ENCODE peak calls at places on chromosomes 3 and 15, in ten cellular contexts. J is right atrium auricular region; V is body of pancreas; N is heart right ventricle; L is brain microvascular endothelial cell; S is CD4-positive, CD25-positive, alpha-beta regulatory T cell; R is HCT116; D is psoas muscle; F is fibroblast of lung; K is tibial nerve. T is an unnamed sample.

GRCh38 chr3:129663045-129663446 is 56.6 kb upstream of the PLXND1 start:
- DNase-seq in J (no peak), D (no peak), K (no peak), V (no peak), L (no peak), F (no peak), S (no peak), N (no peak), R (peak; percentile 93), T (no peak)

GRCh38 chr15:92655178-92655995 is at the start of gene FAM174B:
- DNase-seq in F (peak; percentile 20), R (no peak), D (peak; percentile 71), J (no peak), N (peak; percentile 57), L (no peak), V (peak; percentile 67), S (peak; percentile 66), K (no peak), T (peak; percentile 73)

GRCh38 chr3:119220198-119220597 is 20.5 kb downstream of the B4GALT4 start:
- DNase-seq in V (no peak), R (no peak), N (no peak), L (no peak), K (no peak), D (no peak), F (no peak), S (no peak), J (no peak), T (no peak)

GRCh38 chr3:171974986-171975837 is 64.2 kb upstream of the FNDC3B start:
- DNase-seq in J (no peak), S (no peak), D (no peak), L (peak; percentile 65), R (no peak), N (no peak), K (no peak), F (peak; percentile 66), V (no peak), T (no peak)

GRCh38 chr15:76431936-76432335 is 95.4 kb downstream of the ISL2 start:
- DNase-seq in D (no peak), K (no peak), S (no peak), R (no peak), V (no peak), J (no peak), F (no peak), N (no peak), L (peak; percentile 25), T (no peak)

GRCh38 chr15:69665641-69666091 is 213.0 kb downstream of the RPLP1 start:
- DNase-seq in S (no peak), F (no peak), K (no peak), L (no peak), J (no peak), V (no peak), R (no peak), D (no peak), N (no peak), T (no peak)

GRCh38 chr3:10855871-10856662 is 40.0 kb downstream of the SLC6A11 start:
- DNase-seq in S (no peak), V (no peak), R (peak; percentile 12), K (no peak), F (no peak), L (no peak), N (no peak), J (no peak), D (no peak), T (no peak)

GRCh38 chr15:35657679-35658201 is 111.8 kb upstream of the DPH6 start:
- DNase-seq in F (peak; percentile 61), D (no peak), V (no peak), L (peak; percentile 39), S (no peak), R (no peak), J (no peak), K (no peak), N (no peak), T (no peak)

GRCh38 chr3:184240384-184241140 is 8.2 kb downstream of the ALG3 start:
- DNase-seq in S (no peak), J (no peak), L (no peak), V (no peak), R (no peak), F (peak; percentile 35), N (no peak), D (no peak), K (no peak), T (peak; percentile 43)

GRCh38 chr3:126463521-126463920 is 12.2 kb downstream of the ZXDC start:
- DNase-seq in J (no peak), D (no peak), V (peak; percentile 67), R (no peak), S (no peak), K (no peak), N (no peak), F (no peak), L (no peak), T (no peak)

GRCh38 chr3:69879051-69879450 is 120.5 kb upstream of the SAMMSON start:
- DNase-seq in F (no peak), J (no peak), D (no peak), S (no peak), V (no peak), R (no peak), L (no peak), N (peak; percentile 8), K (no peak), T (no peak)

DNA sequence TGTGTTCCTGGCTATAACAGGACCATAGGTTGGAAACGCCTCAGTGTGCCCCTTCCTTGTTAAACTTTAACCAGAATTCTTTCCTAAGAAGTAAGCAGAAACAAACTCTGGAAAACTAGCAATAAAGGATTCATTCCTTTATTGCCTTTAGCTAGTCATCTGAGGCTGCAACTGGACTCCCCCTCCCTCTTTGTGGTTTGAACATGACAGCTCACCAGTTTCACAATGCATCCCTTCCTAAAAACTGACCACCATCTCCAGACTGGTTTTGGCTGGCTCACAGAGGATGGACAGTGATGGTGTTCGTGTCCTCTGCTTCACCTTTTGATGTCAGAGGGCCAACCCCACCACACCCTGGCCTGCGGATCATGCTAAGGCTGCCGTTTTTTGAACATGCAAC is 27.9 kb upstream of the TGFBR2 start:
- DNase-seq in D (peak; percentile 59), V (no peak), R (no peak), F (peak; percentile 95), J (peak; percentile 69), S (no peak), K (peak; percentile 51), L (peak; percentile 92), N (no peak), T (peak; percentile 49)
- H3K27ac ChIP-seq in D (no peak overlapping the region), V (no peak overlapping the region), R (no peak overlapping the region), F (peak overlapping the region; percentile 22), J (no peak overlapping the region), S (no peak overlapping the region), K (no peak overlapping the region), L (peak overlapping the region; percentile 65), N (no peak overlapping the region), T (no peak overlapping the region)

DNA sequence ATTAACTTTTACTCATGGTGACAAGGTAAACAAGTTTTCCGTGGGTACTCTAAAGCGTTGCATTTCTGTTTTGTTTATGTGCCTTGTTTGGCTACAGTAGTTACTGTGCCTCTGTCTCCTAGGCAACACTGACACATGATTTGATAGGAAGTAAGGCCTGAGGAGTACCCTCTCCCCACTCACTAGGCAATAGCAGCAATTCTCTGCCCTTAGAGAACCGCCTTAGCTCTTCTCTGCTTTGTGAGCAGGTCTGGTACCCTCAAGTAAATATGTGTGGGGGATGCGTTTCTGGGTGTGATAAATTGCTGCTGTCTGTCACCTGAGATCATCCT is at the start of gene IL5RA:
- DNase-seq in J (no peak), V (no peak), N (no peak), K (no peak), L (no peak), S (no peak), R (no peak), D (no peak), F (peak; percentile 15), T (no peak)
- H3K27ac ChIP-seq in J (peak within 1 kb of the TSS; percentile 32), V (no peak within 1 kb of the TSS), N (no peak within 1 kb of the TSS), K (no peak within 1 kb of the TSS), L (no peak within 1 kb of the TSS), S (no peak within 1 kb of the TSS), R (no peak within 1 kb of the TSS), D (no peak within 1 kb of the TSS), F (no peak within 1 kb of the TSS), T (peak within 1 kb of the TSS; percentile 37)

GRCh38 chr15:89127054-89127702 is 38.9 kb downstream of the ABHD2 start:
- DNase-seq in D (peak; percentile 82), J (no peak), S (peak; percentile 32), L (no peak), R (no peak), K (no peak), V (peak; percentile 24), F (no peak), N (no peak), T (no peak)

GRCh38 chr15:89129816-89130134 is 41.5 kb downstream of the ABHD2 start:
- DNase-seq in F (no peak), L (no peak), V (no peak), R (no peak), J (no peak), K (no peak), N (no peak), D (no peak), S (no peak), T (no peak)

GRCh38 chr15:89129123-89129815 is 41.0 kb downstream of the ABHD2 start:
- DNase-seq in N (peak; percentile 39), J (no peak), D (peak; percentile 71), V (peak; percentile 63), K (no peak), S (peak; percentile 64), F (peak; percentile 48), L (no peak), R (no peak), T (peak; percentile 65)

GRCh38 chr15:89130194-89130593 is 41.9 kb downstream of the ABHD2 start:
- DNase-seq in V (no peak), D (no peak), S (no peak), K (no peak), L (no peak), R (no peak), F (no peak), N (no peak), J (no peak), T (no peak)

DNA sequence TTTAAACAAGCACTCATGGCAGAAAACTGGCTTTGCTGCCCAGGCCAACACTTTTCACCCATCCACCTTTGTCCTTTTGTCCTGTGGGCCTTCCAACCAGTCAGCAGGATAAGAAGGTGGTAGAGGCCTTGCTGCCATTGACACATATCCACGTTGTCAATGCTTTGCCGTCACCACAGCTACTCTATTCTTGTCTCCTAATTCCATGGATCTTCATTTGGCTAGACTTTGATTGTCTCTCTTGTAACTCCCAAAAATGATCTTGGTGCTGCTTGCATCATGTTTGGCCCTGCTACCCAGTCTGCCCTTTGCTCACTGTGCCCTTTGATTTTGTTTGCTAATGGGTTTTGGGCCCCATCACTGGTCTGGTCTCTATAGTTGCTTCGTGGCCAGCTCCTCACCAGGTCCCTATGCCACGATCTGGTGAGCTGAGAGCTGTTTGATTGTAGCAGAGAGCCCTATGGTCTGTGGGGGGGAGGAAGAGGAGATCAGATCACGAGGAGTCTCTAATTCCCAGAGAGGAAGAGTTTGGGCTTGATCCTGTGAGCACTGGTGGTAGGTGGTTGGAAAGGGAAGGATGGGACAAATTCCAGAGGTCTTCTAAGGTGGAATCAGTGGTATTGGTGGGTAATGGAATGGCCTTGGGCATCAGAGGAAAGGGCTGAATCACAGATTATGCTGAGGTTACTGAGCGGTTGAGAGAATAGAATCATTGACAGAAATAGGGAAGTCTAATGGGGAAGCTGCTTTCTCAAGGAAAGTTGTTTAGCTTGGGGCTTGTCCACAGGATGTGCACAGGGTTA is 40.3 kb downstream of the ABHD2 start:
- DNase-seq in D (no peak), F (no peak), L (no peak), V (peak; percentile 31), K (no peak), S (no peak), N (no peak), R (no peak), J (no peak), T (no peak)
- H3K27ac ChIP-seq in D (peak overlapping the region; percentile 79), F (no peak overlapping the region), L (no peak overlapping the region), V (peak overlapping the region; percentile 63), K (no peak overlapping the region), S (no peak overlapping the region), N (peak overlapping the region; percentile 29), R (no peak overlapping the region), J (peak overlapping the region; percentile 79), T (peak overlapping the region; percentile 53)

GRCh38 chr15:58393196-58393790 is 38.5 kb upstream of the LIPC start:
- DNase-seq in V (no peak), L (no peak), J (no peak), S (no peak), R (no peak), K (no peak), F (no peak), N (no peak), D (no peak), T (no peak)
- H3K27ac ChIP-seq in V (no peak overlapping the region), L (no peak overlapping the region), J (no peak overlapping the region), S (no peak overlapping the region), R (no peak overlapping the region), K (peak overlapping the region; percentile 20), F (no peak overlapping the region), N (no peak overlapping the region), D (no peak overlapping the region), T (no peak overlapping the region)

T was measured in lower lobe of right lung.